ENCODE peak calls at places on chromosomes 5 and 9, in seven cellular contexts. J is astrocyte of the hippocampus; Y is RWPE1; S is activated CD8-positive, alpha-beta memory T cell treated with anti-CD3 and anti-CD28 coated beads for 24 hours; B is left cardiac atrium; R is GM03348; K is astrocyte of the cerebellum. D is an unnamed sample.

GRCh38 chr5:158154226-158155005 is 295.5 kb upstream of the CLINT1 start:
- DNase-seq in J (peak), Y (peak), S (no peak), B (peak), R (peak), K (peak), D (no peak)

GRCh38 chr9:36928670-36929349 is 105.3 kb downstream of the PAX5 start:
- DNase-seq in J (peak), Y (peak), S (no peak), B (no peak), R (peak), K (peak), D (no peak)

GRCh38 chr5:1907616-1908015 is 24.9 kb upstream of the IRX4 start:
- DNase-seq in J (no peak), Y (no peak), S (no peak), B (no peak), R (no peak), K (no peak), D (no peak)

GRCh38 chr5:145902421-145902820 is 29.6 kb upstream of the GRXCR2 start:
- DNase-seq in J (no peak), Y (no peak), S (no peak), B (no peak), R (no peak), K (no peak), D (no peak)

GRCh38 chr9:130867556-130867955 is 29.1 kb downstream of the QRFP start:
- DNase-seq in J (no peak), Y (no peak), S (no peak), B (no peak), R (no peak), K (no peak), D (no peak)

GRCh38 chr9:121321039-121321503 is 49.0 kb downstream of the STOM start:
- DNase-seq in J (peak), Y (no peak), S (no peak), B (no peak), R (no peak), K (no peak), D (peak)

GRCh38 chr5:34669931-34670516 is 13.9 kb downstream of the RAI14 start:
- DNase-seq in J (no peak), Y (no peak), S (no peak), B (no peak), R (no peak), K (no peak), D (no peak)

GRCh38 chr5:135229679-135230132 is 169.3 kb downstream of the MACROH2A1 start:
- DNase-seq in J (no peak), Y (no peak), S (no peak), B (no peak), R (no peak), K (no peak), D (no peak)

GRCh38 chr5:76299592-76299991 is 103.5 kb upstream of the IQGAP2 start:
- DNase-seq in J (no peak), Y (no peak), S (no peak), B (no peak), R (no peak), K (no peak), D (no peak)

D was measured in ureter.